ENCODE peak calls at places on chromosomes 12 and 14, in four cellular contexts. Y is activated CD4-positive, alpha-beta T cell treated with anti-CD3 and anti-CD28 coated beads, Interleukin-2, amount 50 U/mL, for 1 hour; F is SW 1271; X is stimulated activated CD8-positive, alpha-beta memory T cell treated with anti-CD3 and anti-CD28 coated beads, Interleukin-15, amount 100 ng/mL, for 48 hours. V is an unnamed sample.

GRCh38 chr14:95481391-95482022 is 34.9 kb downstream of the SYNE3 start:
- DNase-seq in X (no peak), Y (no peak), F (no peak), V (no peak)

GRCh38 chr14:88895116-88895515 is 70.7 kb downstream of the TTC8 start:
- DNase-seq in Y (no peak), F (no peak), X (no peak), V (peak)

GRCh38 chr12:47014474-47014873 is 64.9 kb upstream of the PCED1B start:
- DNase-seq in F (peak), Y (no peak), X (no peak), V (no peak)

GRCh38 chr12:19884081-19884480 is 444.8 kb downstream of the AEBP2 start:
- DNase-seq in X (no peak), F (no peak), Y (no peak), V (no peak)

GRCh38 chr12:15772405-15773018 is 16.7 kb downstream of the EPS8 start:
- DNase-seq in F (peak), X (no peak), Y (no peak), V (no peak)

GRCh38 chr14:94113490-94113889 is 3.0 kb downstream of the IFI27 start:
- DNase-seq in F (no peak), Y (no peak), X (no peak), V (no peak)

GRCh38 chr12:118311666-118312065 is 61.0 kb downstream of the TAOK3 start:
- DNase-seq in Y (no peak), X (no peak), F (no peak), V (no peak)

GRCh38 chr14:92475037-92475436 is 38.5 kb upstream of the RIN3 start:
- DNase-seq in X (no peak), Y (no peak), F (no peak), V (no peak)

GRCh38 chr12:33588725-33589405 is 149.2 kb upstream of the SYT10 start:
- DNase-seq in X (no peak), Y (no peak), F (no peak), V (no peak)

GRCh38 chr14:86654558-86655184 is 1124.7 kb downstream of the FLRT2 start:
- DNase-seq in F (peak), X (peak), Y (peak), V (peak)

GRCh38 chr12:103518899-103519298 is 23.1 kb upstream of the C12orf42 start:
- DNase-seq in F (no peak), X (no peak), Y (no peak), V (no peak)

GRCh38 chr14:20350860-20351259 is 7.4 kb downstream of the PARP2 start:
- DNase-seq in Y (no peak), F (peak), X (no peak), V (no peak)

GRCh38 chr14:55581011-55581806 is 1.2 kb downstream of the KTN1 start:
- DNase-seq in Y (peak), X (peak), F (peak), V (peak)

GRCh38 chr12:6057693-6058092 is 66.8 kb downstream of the VWF start:
- DNase-seq in Y (no peak), X (no peak), F (no peak), V (no peak)

GRCh38 chr14:82341386-82341785 is 807.7 kb upstream of the SEL1L start:
- DNase-seq in F (no peak), Y (no peak), X (no peak), V (no peak)

GRCh38 chr12:117408161-117408791 is 46.9 kb upstream of the NOS1 start:
- DNase-seq in Y (no peak), F (no peak), X (no peak), V (no peak)

GRCh38 chr14:92785601-92786426 is 8.3 kb upstream of the GOLGA5 start:
- DNase-seq in Y (no peak), F (peak), X (no peak), V (no peak)

GRCh38 chr14:72679106-72679505 is 214.8 kb downstream of the DPF3 start:
- DNase-seq in F (no peak), Y (no peak), X (no peak), V (no peak)

GRCh38 chr12:94235894-94236293 is 87.5 kb downstream of the PLXNC1 start:
- DNase-seq in X (no peak), F (no peak), Y (no peak), V (no peak)

GRCh38 chr12:132543298-132544172 is 53.6 kb downstream of the FBRSL1 start:
- DNase-seq in Y (no peak), X (no peak), F (no peak), V (no peak)

GRCh38 chr12:64650762-64651161 is 40.5 kb downstream of the RASSF3 start:
- DNase-seq in F (no peak), Y (no peak), X (no peak), V (peak)

GRCh38 chr14:101598571-101599233 is 37.4 kb downstream of the DIO3 start:
- DNase-seq in X (no peak), Y (no peak), F (no peak), V (no peak)

GRCh38 chr12:51341259-51342007 is 5.0 kb downstream of the CELA1 start:
- DNase-seq in F (peak), X (peak), Y (peak), V (peak)

GRCh38 chr14:52227559-52228222 is 39.8 kb upstream of the PTGDR start:
- DNase-seq in X (no peak), F (no peak), Y (no peak), V (no peak)

GRCh38 chr12:115324949-115325638 is 641.1 kb upstream of the TBX3 start:
- DNase-seq in Y (no peak), F (no peak), X (no peak), V (no peak)

GRCh38 chr12:64004639-64005038 is 160.1 kb downstream of the SRGAP1 start:
- DNase-seq in Y (no peak), X (no peak), F (no peak), V (no peak)

GRCh38 chr12:32755051-32755653 is 545 bp downstream of the YARS2 start:
- DNase-seq in F (peak), Y (peak), X (peak), V (peak)

GRCh38 chr14:73452341-73453191 is 5.8 kb downstream of the NUMB start:
- DNase-seq in F (peak), X (no peak), Y (no peak), V (no peak)

GRCh38 chr12:51381226-51382079 is 9.8 kb downstream of the GALNT6 start:
- DNase-seq in X (no peak), Y (no peak), F (no peak), V (no peak)

GRCh38 chr14:105420976-105421674 is 1.5 kb downstream of the MTA1 start:
- DNase-seq in X (no peak), F (no peak), Y (no peak), V (no peak)

GRCh38 chr12:124381454-124382207 is 86.7 kb downstream of the RFLNA start:
- DNase-seq in Y (no peak), X (no peak), F (peak), V (peak)

V was measured in HT-29.